ENCODE peak calls at places on chromosomes 7 and 10, in eight cellular contexts. O, M, A, Q, R, J, I and T are unnamed samples.
A peak's percentile ranks its signal among the peaks of the same experiment; 100 is the strongest.

GRCh38 chr7:45573636-45574470 is at the start of gene ADCY1:
- DNase-seq in I (no peak), Q (no peak), J (peak; percentile 68), O (peak; percentile 79), M (peak; percentile 38), R (no peak), A (peak; percentile 88), T (peak; percentile 84)

GRCh38 chr10:4780782-4781181 is 45.2 kb upstream of the AKR1E2 start:
- DNase-seq in O (no peak), R (peak; percentile 93), A (no peak), M (no peak), I (no peak), Q (peak; percentile 28), J (no peak), T (no peak)

GRCh38 chr7:106987777-106988176 is 56.7 kb upstream of the PRKAR2B start:
- DNase-seq in J (no peak), M (no peak), R (no peak), I (no peak), A (no peak), Q (no peak), O (no peak), T (no peak)

GRCh38 chr7:90973146-90973545 is 291.1 kb upstream of the FZD1 start:
- DNase-seq in A (no peak), M (no peak), R (peak; percentile 30), J (no peak), I (no peak), O (no peak), Q (peak; percentile 3), T (no peak)

GRCh38 chr7:125357681-125358440 is 428.2 kb upstream of the POT1 start:
- DNase-seq in A (no peak), R (peak; percentile 8), M (no peak), O (no peak), I (no peak), J (no peak), Q (no peak), T (no peak)

GRCh38 chr7:101814996-101815825 is 2.2 kb upstream of the CUX1 start:
- DNase-seq in I (peak; percentile 73), O (peak; percentile 72), A (peak; percentile 86), R (no peak), J (peak; percentile 79), Q (no peak), M (peak; percentile 29), T (peak; percentile 81)

GRCh38 chr7:64959072-64959747 is 31.6 kb downstream of the ZNF117 start:
- DNase-seq in A (no peak), R (no peak), M (no peak), J (no peak), Q (no peak), I (no peak), O (no peak), T (no peak)

GRCh38 chr10:132187421-132188138 is 832 bp downstream of the DPYSL4 start:
- DNase-seq in A (no peak), J (no peak), R (no peak), O (peak; percentile 55), Q (no peak), I (no peak), M (no peak), T (no peak)

GRCh38 chr10:124641282-124642075 is 102.7 kb downstream of the FAM53B start:
- DNase-seq in I (no peak), A (peak; percentile 75), J (peak; percentile 60), R (peak; percentile 84), M (peak; percentile 64), O (no peak), Q (peak; percentile 7), T (no peak)

GRCh38 chr10:51707392-51707791 is 8.0 kb upstream of the CSTF2T start:
- DNase-seq in J (no peak), M (no peak), R (no peak), A (no peak), Q (no peak), O (no peak), I (no peak), T (no peak)

GRCh38 chr7:5827755-5828154 is 46.3 kb upstream of the RNF216 start:
- DNase-seq in O (peak; percentile 15), Q (no peak), A (peak; percentile 30), J (peak; percentile 25), R (peak; percentile 6), M (no peak), I (peak; percentile 31), T (peak; percentile 44)

GRCh38 chr7:158887594-158887993 is 31.2 kb downstream of the DYNC2I1 start:
- DNase-seq in O (no peak), Q (peak; percentile 23), J (no peak), I (no peak), R (peak; percentile 12), A (no peak), M (no peak), T (no peak)

GRCh38 chr7:156604311-156604710 is 36.3 kb upstream of the RNF32 start:
- DNase-seq in O (no peak), R (no peak), I (no peak), A (no peak), M (no peak), Q (no peak), J (no peak), T (no peak)

GRCh38 chr7:20190588-20190987 is 26.6 kb downstream of the MACC1 start:
- DNase-seq in R (no peak), I (no peak), Q (no peak), J (no peak), O (no peak), A (no peak), M (no peak), T (no peak)

GRCh38 chr10:110822708-110823291 is 48.9 kb upstream of the PDCD4 start:
- DNase-seq in M (no peak), J (no peak), R (no peak), Q (no peak), O (no peak), A (no peak), I (no peak), T (no peak)

GRCh38 chr7:117828831-117829230 is 44.4 kb downstream of the CTTNBP2 start:
- DNase-seq in I (no peak), M (no peak), O (no peak), J (no peak), Q (no peak), A (no peak), R (no peak), T (no peak)

GRCh38 chr10:602391-603005 is 87.0 kb downstream of the DIP2C start:
- DNase-seq in O (no peak), R (no peak), A (no peak), M (no peak), Q (no peak), J (no peak), I (no peak), T (no peak)

GRCh38 chr10:126634915-126635314 is 35.6 kb downstream of the C10orf90 start:
- DNase-seq in A (no peak), O (no peak), Q (peak; percentile 11), I (no peak), J (no peak), M (no peak), R (no peak), T (no peak)

DNA sequence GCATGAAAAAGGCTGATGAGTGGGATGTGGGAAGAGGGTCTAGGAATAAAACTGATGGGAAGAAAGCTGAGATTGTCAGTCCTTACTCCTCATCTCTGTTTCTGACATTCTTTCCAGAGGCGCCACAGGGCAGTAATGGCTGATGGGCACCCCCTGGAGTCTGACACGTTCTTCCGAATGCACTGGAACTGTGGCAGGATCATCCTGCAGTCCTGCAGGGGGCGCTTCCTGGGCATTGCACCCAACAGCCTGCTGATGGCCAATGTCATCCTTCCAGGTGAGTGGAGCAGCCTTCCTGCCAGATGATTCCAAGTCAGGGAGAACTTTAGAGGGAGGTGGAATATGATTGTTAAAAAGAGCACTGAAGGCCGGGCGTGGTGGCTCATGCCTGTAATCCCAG is 4.8 kb downstream of the FSCN3 start:
- DNase-seq in J (no peak), A (no peak), O (no peak), Q (peak; percentile 12), I (no peak), R (no peak), M (no peak), T (no peak)
- TF ChIP-seq CTCF in J (peak; percentile 15), A (peak; percentile 33), O (peak; percentile 10), Q (peak; percentile 71), I (no peak), R (peak; percentile 13), M (no peak), T (peak; percentile 14)

DNA sequence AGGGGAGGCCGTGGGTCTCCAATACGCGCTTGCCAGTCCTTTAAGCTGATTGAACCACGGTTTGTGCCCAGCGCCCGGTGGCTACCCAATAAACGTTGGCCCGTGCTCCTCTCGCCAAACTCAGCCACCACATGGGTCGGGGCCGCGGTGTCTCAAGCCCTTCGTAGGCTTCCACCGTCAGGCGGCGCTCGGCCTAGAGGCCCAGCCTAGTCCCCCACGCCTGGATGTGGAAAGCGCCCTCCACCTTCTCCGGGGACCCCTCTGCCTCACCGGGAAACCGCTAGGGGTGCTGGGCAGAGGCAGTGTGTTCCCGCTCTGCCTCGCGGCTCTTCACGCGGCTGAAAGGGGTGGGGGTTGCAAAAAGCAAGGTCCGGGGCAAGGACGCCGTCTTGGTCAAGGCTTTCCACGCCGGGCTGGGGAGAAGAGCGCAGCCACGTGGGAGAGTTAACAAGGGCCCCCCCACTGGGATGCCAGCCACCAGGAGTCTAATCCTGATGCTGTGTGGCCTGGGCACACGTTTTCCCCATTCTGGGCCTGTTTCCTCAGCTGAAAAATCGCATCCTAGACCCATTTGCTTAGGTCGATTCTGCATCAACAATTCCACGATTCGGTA is 29.8 kb downstream of the LEP start:
- DNase-seq in M (peak; percentile 27), A (no peak), Q (no peak), R (no peak), J (no peak), I (no peak), O (no peak), T (no peak)
- TF ChIP-seq CTCF in M (peak; percentile 25), A (no peak), Q (peak; percentile 12), R (peak; percentile 16), J (no peak), I (no peak), O (no peak), T (no peak)

DNA sequence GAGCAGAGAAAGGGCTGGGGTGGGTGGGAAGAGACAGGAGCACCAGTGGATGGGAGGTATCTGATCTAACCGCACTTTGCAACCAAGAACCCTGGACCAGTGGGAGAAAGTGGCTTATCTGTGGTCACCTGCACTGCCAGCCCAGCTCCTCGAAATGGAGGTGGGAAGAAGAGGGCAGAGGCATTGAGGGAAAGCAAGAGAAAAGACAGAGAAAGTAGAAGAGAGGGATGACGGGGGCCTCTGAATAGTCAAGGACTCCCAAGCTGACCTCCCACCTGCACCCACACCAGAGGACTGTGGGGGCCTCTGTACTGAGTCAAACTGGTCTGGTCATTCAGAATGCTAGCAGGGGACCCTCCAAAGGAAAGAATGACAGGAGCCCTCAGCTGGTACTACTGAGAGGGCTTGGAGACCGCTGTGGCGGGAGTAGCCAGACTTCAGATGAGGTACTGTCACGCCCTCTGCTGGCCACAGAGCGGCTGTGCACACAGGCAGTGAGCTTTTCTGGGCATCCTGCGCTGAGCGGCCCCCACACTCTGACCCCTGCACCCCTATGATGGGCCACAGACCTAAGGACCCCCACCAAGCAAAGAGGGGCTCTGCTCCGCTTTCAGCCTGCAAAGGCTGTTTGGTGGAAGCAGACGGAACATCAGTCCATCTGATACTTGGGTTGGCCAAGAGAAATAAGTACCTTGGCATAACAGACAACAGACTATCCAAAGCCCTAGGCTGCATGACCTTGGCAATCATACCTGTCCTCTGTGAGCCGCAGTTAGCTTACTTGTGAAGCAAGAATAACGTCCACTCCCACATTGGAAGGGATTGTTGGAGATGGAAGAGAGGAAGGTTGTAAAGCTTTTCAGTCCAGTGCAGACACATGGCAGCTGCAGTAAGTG is 112.9 kb downstream of the COL13A1 start:
- DNase-seq in J (peak; percentile 79), Q (peak; percentile 43), I (peak; percentile 69), O (peak; percentile 86), M (peak; percentile 68), A (peak; percentile 79), R (peak; percentile 74), T (peak; percentile 85)
- TF ChIP-seq CTCF in J (peak; percentile 94), Q (peak; percentile 97), I (peak; percentile 95), O (peak; percentile 92), M (peak; percentile 95), A (peak; percentile 97), R (peak; percentile 92), T (peak; percentile 93)

GRCh38 chr7:22544245-22544644 is 44.3 kb upstream of the STEAP1B start:
- DNase-seq in M (no peak), Q (no peak), I (no peak), O (no peak), R (no peak), A (no peak), J (no peak), T (no peak)
- TF ChIP-seq CTCF in M (no peak), Q (no peak), I (no peak), O (no peak), R (no peak), A (no peak), J (no peak), T (no peak)